ENCODE peak calls at places on chromosomes 16 and 17, in six cellular contexts. R is WTC11, J is K562, D is GM23338, G is HepG2, V is GM12878. X is an unnamed sample.

GRCh38 chr17:50835563-50836231 is at the start of gene WFIKKN2:
- DNase-seq in G (no peak), R (no peak), D (no peak), V (no peak), J (no peak), X (no peak)

GRCh38 chr17:51427259-51428255 is 167.2 kb downstream of the UTP18 start:
- DNase-seq in R (no peak), D (no peak), G (no peak), J (no peak), V (peak), X (no peak)

GRCh38 chr16:79784007-79784406 is 183.5 kb upstream of the MAF start:
- DNase-seq in D (no peak), V (no peak), G (no peak), J (no peak), R (no peak), X (no peak)

GRCh38 chr16:78035012-78035411 is 12.7 kb downstream of the CLEC3A start:
- DNase-seq in G (no peak), V (no peak), J (no peak), R (no peak), D (no peak), X (no peak)

GRCh38 chr16:85395207-85395912 is 217.8 kb upstream of the GSE1 start:
- DNase-seq in G (peak), V (peak), D (no peak), J (peak), R (peak), X (peak)

GRCh38 chr16:8697965-8698364 is 23.5 kb downstream of the ABAT start:
- DNase-seq in R (no peak), V (no peak), G (peak), J (no peak), D (no peak), X (no peak)

GRCh38 chr16:20538181-20538580 is 38.0 kb downstream of the ACSM2B start:
- DNase-seq in J (no peak), D (no peak), G (peak), R (no peak), V (no peak), X (no peak)

GRCh38 chr16:21260870-21261791 is 17.0 kb downstream of the CRYM start:
- DNase-seq in R (no peak), G (peak), J (peak), D (no peak), V (no peak), X (no peak)

GRCh38 chr17:1455291-1455747 is 713 bp downstream of the CRK start:
- DNase-seq in G (peak), J (peak), R (peak), V (no peak), D (peak), X (no peak)

GRCh38 chr16:1180772-1181714 is 28.1 kb downstream of the CACNA1H start:
- DNase-seq in D (no peak), G (no peak), R (no peak), V (no peak), J (no peak), X (no peak)

GRCh38 chr17:33750943-33751701 is 458.0 kb upstream of the ASIC2 start:
- DNase-seq in V (peak), R (peak), D (peak), J (peak), G (peak), X (peak)

GRCh38 chr16:20300312-20301097 is 26.8 kb downstream of the GP2 start:
- DNase-seq in R (peak), D (peak), J (peak), G (peak), V (peak), X (peak)

GRCh38 chr16:867421-868385 is 67.2 kb upstream of the GNG13 start:
- DNase-seq in V (no peak), R (no peak), D (no peak), G (no peak), J (no peak), X (no peak)

GRCh38 chr16:4517812-4518211 is 20.8 kb downstream of the CDIP1 start:
- DNase-seq in R (peak), D (peak), J (peak), V (no peak), G (peak), X (no peak)

GRCh38 chr16:3594316-3595109 is 16.9 kb downstream of the SLX4 start:
- DNase-seq in G (no peak), R (no peak), V (no peak), D (no peak), J (no peak), X (no peak)

GRCh38 chr16:57422026-57422944 is 17.7 kb downstream of the CCL17 start:
- DNase-seq in R (peak), J (peak), V (no peak), G (peak), D (peak), X (peak)

GRCh38 chr17:13477180-13477611 is 124.5 kb downstream of the HS3ST3A1 start:
- DNase-seq in R (no peak), J (no peak), D (no peak), V (no peak), G (no peak), X (no peak)
- TF ChIP-seq CREB1 in R (no peak), J (no peak), D (no peak), V (no peak), G (no peak), X (no peak)

DNA sequence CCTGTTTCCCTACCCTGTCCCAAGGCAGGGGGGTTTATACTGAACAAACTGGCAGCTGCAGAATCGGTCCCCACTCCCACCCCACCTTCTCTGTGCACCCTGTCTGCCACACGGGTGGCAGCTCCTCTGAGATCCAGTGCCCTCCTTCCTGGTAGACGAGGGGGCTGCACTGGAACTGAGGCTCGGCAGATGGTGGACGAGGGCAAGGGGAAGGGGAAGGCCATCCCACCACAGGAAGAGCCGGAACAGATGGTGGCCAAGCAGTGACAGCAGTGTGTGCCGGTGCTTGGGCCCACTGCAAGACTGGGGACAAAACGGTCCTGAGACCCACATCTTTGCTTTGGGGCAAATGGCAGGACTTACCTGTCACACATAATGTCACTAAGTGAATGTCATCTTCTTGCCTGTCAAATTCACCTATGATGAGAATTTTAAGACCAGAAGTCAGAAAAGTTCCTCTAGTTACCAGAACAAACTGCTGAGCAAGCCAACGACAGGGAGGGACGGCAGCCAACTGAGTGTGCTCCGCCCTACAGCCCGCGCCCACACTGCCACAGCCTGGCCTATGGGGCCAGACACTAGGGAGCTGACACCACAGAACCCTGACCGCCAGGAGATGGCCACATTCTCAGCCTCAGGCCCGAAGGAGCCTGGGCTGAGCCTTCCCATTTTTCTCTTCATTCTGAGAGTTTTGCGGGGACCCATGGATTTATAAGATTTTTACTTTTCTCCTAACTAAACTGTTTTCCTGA is 14.4 kb downstream of the NTAN1 start:
- DNase-seq in G (no peak), D (peak), R (peak), V (no peak), J (peak), X (no peak)
- TF ChIP-seq CREB1 in G (no peak), D (no peak), R (no peak), V (no peak), J (no peak), X (no peak)

GRCh38 chr16:89616576-89617437 is 3.4 kb downstream of the DPEP1 start:
- DNase-seq in R (no peak), V (no peak), J (no peak), D (no peak), G (no peak), X (no peak)
- TF ChIP-seq CREB1 in R (no peak), V (no peak), J (no peak), D (no peak), G (no peak), X (no peak)

GRCh38 chr17:75784473-75785015 is at the start of gene UNK:
- DNase-seq in G (peak), D (peak), J (peak), R (peak), V (peak), X (peak)

GRCh38 chr17:75783803-75784472 is 668 bp upstream of the UNK start:
- DNase-seq in G (no peak), V (no peak), D (peak), J (no peak), R (peak), X (peak)

GRCh38 chr17:75785770-75786538 is 1.3 kb downstream of the UNK start:
- DNase-seq in J (no peak), D (no peak), V (no peak), R (no peak), G (no peak), X (no peak)

GRCh38 chr17:75783069-75783783 is 1.4 kb upstream of the UNK start:
- DNase-seq in V (peak), D (peak), J (no peak), G (peak), R (no peak), X (no peak)

DNA sequence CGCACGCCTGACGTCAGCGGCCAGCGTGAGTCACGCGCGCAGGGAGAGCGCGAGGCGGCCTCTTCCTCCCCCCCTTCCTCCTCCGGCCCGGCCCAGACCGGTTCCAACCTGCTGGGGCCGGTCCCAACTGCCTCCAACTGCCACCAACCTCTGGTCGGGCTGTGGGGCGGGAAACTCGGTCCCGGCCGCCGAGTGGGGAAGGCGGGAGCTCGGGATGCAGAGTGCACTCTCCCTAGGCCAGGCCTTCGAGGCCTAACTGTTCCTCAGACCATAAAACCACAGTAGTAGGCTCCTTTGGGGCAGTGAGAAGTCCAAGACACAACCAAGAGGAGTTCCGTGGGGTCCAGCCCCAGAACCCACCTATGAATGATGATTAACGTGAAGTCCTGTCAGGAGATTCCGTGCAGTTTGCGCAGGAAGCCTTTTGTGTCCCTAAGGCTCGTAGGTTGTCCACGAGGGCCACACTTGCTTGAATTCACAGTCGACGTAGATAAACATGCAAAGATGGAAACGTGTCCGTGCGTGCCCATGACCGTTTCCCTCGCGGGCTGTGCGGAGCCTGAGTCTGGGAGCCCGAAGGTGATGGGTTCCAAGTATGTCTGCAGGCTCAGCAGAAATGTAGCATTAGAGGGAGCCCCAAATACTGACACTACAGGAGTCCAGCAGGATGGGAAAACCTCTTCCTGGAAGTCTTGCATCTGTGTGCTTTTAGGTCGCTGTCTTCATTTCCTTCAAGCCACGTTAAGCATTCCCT is 587 bp downstream of the UNK start:
- DNase-seq in V (peak), G (peak), D (peak), J (peak), R (peak), X (no peak)
- TF ChIP-seq CREB1 in V (no peak), G (peak), D (no peak), J (peak), R (no peak), X (no peak)

GRCh38 chr17:39920218-39921210 is 2.1 kb upstream of the GSDMB start:
- DNase-seq in J (no peak), D (peak), R (no peak), G (no peak), V (no peak), X (no peak)
- TF ChIP-seq CREB1 in J (no peak), D (no peak), R (no peak), G (no peak), V (no peak), X (no peak)

X was measured in H1.